ENCODE peak calls at places on chromosomes 6 and 20, in five cellular contexts. A, Z, H, N and G are unnamed samples.

GRCh38 chr6:170147832-170148708 is 142.8 kb downstream of the DLL1 start:
- DNase-seq in N (no peak), H (peak; percentile 21), Z (no peak), A (no peak), G (peak; percentile 20)

GRCh38 chr6:88899569-88900316 is 63.7 kb downstream of the RNGTT start:
- DNase-seq in A (no peak), H (no peak), N (no peak), Z (no peak), G (no peak)

GRCh38 chr20:650954-651353 is 2.0 kb downstream of the SRXN1 start:
- DNase-seq in A (no peak), H (no peak), N (no peak), Z (no peak), G (no peak)

GRCh38 chr6:170028629-170029345 is 262.1 kb downstream of the DLL1 start:
- DNase-seq in N (no peak), H (no peak), A (no peak), Z (no peak), G (no peak)

GRCh38 chr6:170082067-170082466 is 208.8 kb downstream of the DLL1 start:
- DNase-seq in Z (no peak), A (no peak), N (no peak), H (no peak), G (no peak)

GRCh38 chr6:46044876-46045617 is 29.4 kb upstream of the CLIC5 start:
- DNase-seq in N (no peak), Z (no peak), A (peak; percentile 64), H (no peak), G (no peak)

GRCh38 chr6:124683507-124683906 is 278.7 kb upstream of the RNF217 start:
- DNase-seq in H (no peak), N (peak; percentile 20), Z (no peak), A (no peak), G (no peak)

GRCh38 chr6:56914791-56915658 is 39.9 kb upstream of the BEND6 start:
- DNase-seq in Z (no peak), H (no peak), N (no peak), A (no peak), G (no peak)